ENCODE peak calls at places on chromosome 10, in seven cellular contexts. W is activated CD4-positive, CD25-positive, alpha-beta regulatory T cell treated with anti-CD3 and anti-CD28 coated beads, Interleukin-2, amount 50 U/mL, for 24 hours; F is upper lobe of right lung; X is activated naive CD8-positive, alpha-beta T cell treated with anti-CD3 and anti-CD28 coated beads, Interleukin-2, amount 10 ng/mL, durations not matched to agents 7 days and 5 days; L is SK-N-SH treated with all-trans-retinoic acid at 6 μM for 48 hours; B is lower lobe of right lung; H is gastroesophageal sphincter. O is an unnamed sample.

GRCh38 chr10:117186832-117187615 is 10.3 kb upstream of the KCNK18 start:
- ATAC-seq in W (no peak), F (no peak), X (no peak), L (peak; percentile 51), B (no peak), H (no peak), O (peak; percentile 89)

GRCh38 chr10:87761153-87761552 is 56.9 kb downstream of the ATAD1 start:
- ATAC-seq in W (no peak), F (no peak), X (no peak), L (no peak), B (no peak), H (no peak), O (no peak)

GRCh38 chr10:128793726-128794655 is 667.8 kb upstream of the MKI67 start:
- ATAC-seq in W (no peak), F (no peak), X (no peak), L (no peak), B (no peak), H (no peak), O (no peak)

GRCh38 chr10:100744980-100745881 is at the start of gene PAX2:
- ATAC-seq in W (no peak), F (no peak), X (no peak), L (peak; percentile 25), B (no peak), H (no peak), O (no peak)

GRCh38 chr10:35463878-35464277 is 127.6 kb downstream of the CCNY start:
- ATAC-seq in W (no peak), F (no peak), X (no peak), L (no peak), B (no peak), H (no peak), O (no peak)

GRCh38 chr10:31876616-31877352 is 51.8 kb downstream of the ARHGAP12 start:
- ATAC-seq in W (no peak), F (no peak), X (no peak), L (no peak), B (no peak), H (no peak), O (no peak)

GRCh38 chr10:31630866-31631567 is 297.6 kb downstream of the ARHGAP12 start:
- ATAC-seq in W (no peak), F (peak; percentile 25), X (no peak), L (no peak), B (no peak), H (no peak), O (no peak)

GRCh38 chr10:51343391-51343790 is 269.1 kb downstream of the PRKG1 start:
- ATAC-seq in W (no peak), F (no peak), X (no peak), L (no peak), B (no peak), H (no peak), O (no peak)

GRCh38 chr10:6347391-6347951 is 144.7 kb downstream of the PFKFB3 start:
- ATAC-seq in W (peak; percentile 33), F (no peak), X (peak; percentile 38), L (peak; percentile 25), B (peak; percentile 29), H (no peak), O (no peak)

GRCh38 chr10:21584834-21585530 is 51.0 kb downstream of the MLLT10 start:
- ATAC-seq in W (no peak), F (no peak), X (no peak), L (no peak), B (no peak), H (no peak), O (no peak)

GRCh38 chr10:62826275-62826674 is 10.1 kb upstream of the EGR2 start:
- ATAC-seq in W (no peak), F (no peak), X (no peak), L (no peak), B (no peak), H (no peak), O (no peak)

GRCh38 chr10:33099748-33100147 is 141.7 kb upstream of the ITGB1 start:
- ATAC-seq in W (peak; percentile 40), F (no peak), X (no peak), L (no peak), B (no peak), H (no peak), O (no peak)

GRCh38 chr10:97771055-97771811 is 566 bp downstream of the SFRP5 start:
- ATAC-seq in W (peak; percentile 42), F (peak; percentile 17), X (peak; percentile 61), L (peak; percentile 55), B (peak; percentile 4), H (no peak), O (peak; percentile 12)

GRCh38 chr10:19247843-19248242 is 199.2 kb downstream of the MALRD1 start:
- ATAC-seq in W (no peak), F (no peak), X (no peak), L (no peak), B (no peak), H (no peak), O (no peak)

GRCh38 chr10:12499587-12499986 is 150.2 kb downstream of the CAMK1D start:
- ATAC-seq in W (no peak), F (peak; percentile 46), X (no peak), L (no peak), B (peak; percentile 49), H (peak; percentile 64), O (no peak)

GRCh38 chr10:111360260-111360925 is 283.6 kb downstream of the ADRA2A start:
- ATAC-seq in W (no peak), F (peak; percentile 91), X (peak; percentile 66), L (no peak), B (peak; percentile 81), H (no peak), O (peak; percentile 71)

GRCh38 chr10:110980807-110981206 is 61.4 kb downstream of the SHOC2 start:
- ATAC-seq in W (peak; percentile 43), F (no peak), X (no peak), L (no peak), B (no peak), H (no peak), O (no peak)

GRCh38 chr10:60986779-60987178 is 42.8 kb upstream of the RHOBTB1 start:
- ATAC-seq in W (no peak), F (no peak), X (no peak), L (no peak), B (no peak), H (no peak), O (no peak)

GRCh38 chr10:114024876-114025609 is 18.6 kb upstream of the ADRB1 start:
- ATAC-seq in W (peak; percentile 60), F (peak; percentile 72), X (peak; percentile 84), L (no peak), B (peak; percentile 70), H (no peak), O (peak; percentile 63)

GRCh38 chr10:33048223-33048622 is 90.2 kb upstream of the ITGB1 start:
- ATAC-seq in W (no peak), F (peak; percentile 36), X (no peak), L (no peak), B (peak; percentile 51), H (no peak), O (no peak)

GRCh38 chr10:116271593-116272496 is 1.2 kb downstream of the GFRA1 start:
- ATAC-seq in W (no peak), F (peak; percentile 26), X (no peak), L (peak; percentile 47), B (peak; percentile 40), H (peak; percentile 10), O (no peak)

GRCh38 chr10:133565441-133566294 is at the start of gene SYCE1:
- ATAC-seq in W (peak; percentile 7), F (peak; percentile 51), X (peak; percentile 36), L (no peak), B (no peak), H (no peak), O (no peak)

GRCh38 chr10:68619595-68619994 is 59.5 kb downstream of the TET1 start:
- ATAC-seq in W (no peak), F (no peak), X (no peak), L (no peak), B (no peak), H (no peak), O (no peak)

GRCh38 chr10:71771204-71771603 is 2.1 kb downstream of the VSIR start:
- ATAC-seq in W (no peak), F (no peak), X (no peak), L (no peak), B (no peak), H (no peak), O (no peak)

GRCh38 chr10:59346321-59346720 is 16.0 kb downstream of the FAM13C start:
- ATAC-seq in W (no peak), F (no peak), X (no peak), L (peak; percentile 61), B (peak; percentile 38), H (peak; percentile 73), O (no peak)

GRCh38 chr10:118977022-118977599 is 52.4 kb upstream of the NANOS1 start:
- ATAC-seq in W (no peak), F (no peak), X (no peak), L (no peak), B (no peak), H (no peak), O (no peak)

GRCh38 chr10:112907893-112908292 is 42.2 kb upstream of the TCF7L2 start:
- ATAC-seq in W (no peak), F (no peak), X (no peak), L (peak; percentile 22), B (no peak), H (no peak), O (no peak)

GRCh38 chr10:110363572-110364411 is 59.1 kb upstream of the SMNDC1 start:
- ATAC-seq in W (no peak), F (peak; percentile 25), X (no peak), L (no peak), B (peak; percentile 30), H (no peak), O (peak; percentile 4)

O was measured in esophagus mucosa.